ENCODE peak calls at places on chromosomes 2 and 18, in eight cellular contexts. J, I, D, M, B, X, T and S are unnamed samples.

GRCh38 chr2:98607741-98608117 is 583 bp downstream of the COA5 start:
- DNase-seq in J (no peak), I (no peak), D (no peak), M (no peak), B (no peak), X (peak; percentile 4), T (no peak), S (no peak)

GRCh38 chr2:240794178-240794721 is 25.8 kb downstream of the KIF1A start:
- DNase-seq in J (no peak), I (no peak), D (no peak), M (no peak), B (no peak), X (no peak), T (no peak), S (no peak)

GRCh38 chr2:11112870-11113428 is 42.3 kb upstream of the SLC66A3 start:
- DNase-seq in J (no peak), I (no peak), D (no peak), M (no peak), B (no peak), X (no peak), T (no peak), S (no peak)

GRCh38 chr2:236047886-236048540 is 120.2 kb downstream of the GBX2 start:
- DNase-seq in J (no peak), I (no peak), D (no peak), M (no peak), B (no peak), X (no peak), T (no peak), S (no peak)

GRCh38 chr2:200905618-200906296 is 16.6 kb downstream of the NIF3L1 start:
- DNase-seq in J (peak; percentile 11), I (peak; percentile 18), D (no peak), M (peak; percentile 1), B (peak; percentile 53), X (peak; percentile 46), T (peak; percentile 61), S (peak; percentile 20)

GRCh38 chr2:160905862-160906261 is 254.4 kb upstream of the TANK start:
- DNase-seq in J (no peak), I (no peak), D (no peak), M (no peak), B (no peak), X (no peak), T (no peak), S (no peak)

GRCh38 chr2:72896446-72896845 is 9.2 kb downstream of the SPR start:
- DNase-seq in J (no peak), I (no peak), D (no peak), M (no peak), B (no peak), X (no peak), T (no peak), S (no peak)

GRCh38 chr2:239292531-239292930 is 108.3 kb downstream of the HDAC4 start:
- DNase-seq in J (no peak), I (no peak), D (no peak), M (no peak), B (no peak), X (no peak), T (no peak), S (no peak)

GRCh38 chr2:130337735-130338325 is 4.9 kb upstream of the IMP4 start:
- DNase-seq in J (no peak), I (no peak), D (no peak), M (no peak), B (peak; percentile 36), X (no peak), T (no peak), S (no peak)

GRCh38 chr2:27320958-27321543 is 1.8 kb downstream of the MPV17 start:
- DNase-seq in J (no peak), I (no peak), D (no peak), M (no peak), B (peak; percentile 98), X (no peak), T (peak; percentile 12), S (no peak)

GRCh38 chr2:115162454-115163293 is 720.2 kb downstream of the DPP10 start:
- DNase-seq in J (peak; percentile 7), I (no peak), D (no peak), M (peak; percentile 8), B (no peak), X (no peak), T (no peak), S (no peak)

GRCh38 chr2:237968048-237968862 is 1.4 kb downstream of the UBE2F start:
- DNase-seq in J (no peak), I (no peak), D (no peak), M (no peak), B (no peak), X (no peak), T (peak; percentile 59), S (peak; percentile 32)

GRCh38 chr2:17943444-17943843 is 65.0 kb downstream of the KCNS3 start:
- DNase-seq in J (no peak), I (no peak), D (no peak), M (no peak), B (no peak), X (no peak), T (no peak), S (no peak)

GRCh38 chr2:190618030-190618429 is 30.9 kb upstream of the NAB1 start:
- DNase-seq in J (no peak), I (no peak), D (no peak), M (no peak), B (no peak), X (peak; percentile 45), T (no peak), S (no peak)

GRCh38 chr18:58394046-58394445 is 234.8 kb downstream of the ALPK2 start:
- DNase-seq in J (no peak), I (no peak), D (no peak), M (no peak), B (no peak), X (no peak), T (no peak), S (no peak)

GRCh38 chr18:23333827-23334226 is 119.3 kb upstream of the RIOK3 start:
- DNase-seq in J (no peak), I (no peak), D (no peak), M (no peak), B (no peak), X (no peak), T (no peak), S (no peak)

GRCh38 chr2:236107536-236107935 is 60.6 kb downstream of the GBX2 start:
- DNase-seq in J (no peak), I (no peak), D (no peak), M (no peak), B (no peak), X (no peak), T (no peak), S (no peak)

GRCh38 chr2:37211212-37211611 is 14.9 kb downstream of the CEBPZOS start:
- DNase-seq in J (no peak), I (no peak), D (no peak), M (no peak), B (no peak), X (no peak), T (no peak), S (no peak)

GRCh38 chr2:165576409-165576808 is 106.9 kb downstream of the CSRNP3 start:
- DNase-seq in J (no peak), I (no peak), D (no peak), M (no peak), B (no peak), X (no peak), T (no peak), S (no peak)

GRCh38 chr2:192194866-192195547 is at the start of gene TMEFF2:
- DNase-seq in J (peak; percentile 86), I (peak; percentile 98), D (peak; percentile 80), M (peak; percentile 70), B (peak; percentile 83), X (peak; percentile 99), T (peak; percentile 68), S (peak; percentile 61)

GRCh38 chr2:20604957-20605381 is 45.9 kb downstream of the HS1BP3 start:
- DNase-seq in J (no peak), I (no peak), D (no peak), M (no peak), B (peak; percentile 94), X (no peak), T (no peak), S (no peak)